ENCODE peak calls at places on chromosomes 5 and 9, in seven cellular contexts. B, A, Q, F, D, H and J are unnamed samples.

GRCh38 chr5:21817668-21818419 is 1035.3 kb downstream of the CDH12 start:
- DNase-seq in Q (peak), D (no peak), H (no peak), A (peak), B (no peak), F (no peak), J (no peak)

GRCh38 chr5:141001854-141002666 is 35.8 kb downstream of the PCDHAC2 start:
- DNase-seq in D (peak), Q (peak), F (peak), A (no peak), B (no peak), H (no peak), J (peak)

GRCh38 chr9:96612966-96613589 is 6.6 kb downstream of the CDC14B start:
- DNase-seq in F (no peak), B (no peak), Q (no peak), A (no peak), H (no peak), D (no peak), J (no peak)

GRCh38 chr5:9499498-9499876 is 46.4 kb downstream of the SEMA5A start:
- DNase-seq in Q (no peak), A (no peak), D (no peak), H (no peak), B (no peak), F (no peak), J (no peak)

GRCh38 chr9:94140791-94141790 is 56.8 kb downstream of the PTPDC1 start:
- DNase-seq in Q (no peak), H (no peak), D (no peak), A (peak), F (no peak), B (no peak), J (no peak)

GRCh38 chr5:169304175-169304574 is 3.2 kb upstream of the SLIT3 start:
- DNase-seq in F (no peak), Q (no peak), H (no peak), D (no peak), A (no peak), B (no peak), J (no peak)

GRCh38 chr9:116789097-116789496 is 102.0 kb downstream of the TRIM32 start:
- DNase-seq in H (no peak), Q (no peak), A (no peak), B (no peak), F (no peak), D (no peak), J (no peak)

GRCh38 chr9:132157347-132158116 is 4.3 kb upstream of the NTNG2 start:
- DNase-seq in D (no peak), F (no peak), Q (no peak), B (no peak), A (no peak), H (no peak), J (no peak)

GRCh38 chr9:1100945-1101344 is 50.8 kb downstream of the DMRT2 start:
- DNase-seq in F (peak), D (peak), Q (peak), H (no peak), A (peak), B (no peak), J (peak)

GRCh38 chr9:129785866-129786265 is 17.1 kb upstream of the TOR1B start:
- DNase-seq in F (no peak), D (no peak), A (peak), Q (peak), H (no peak), B (no peak), J (no peak)

GRCh38 chr5:145925353-145925752 is 11.0 kb upstream of the SH3RF2 start:
- DNase-seq in A (peak), B (no peak), D (peak), Q (peak), F (peak), H (no peak), J (no peak)

GRCh38 chr5:90099099-90099498 is 310.5 kb downstream of the CETN3 start:
- DNase-seq in B (no peak), D (no peak), H (no peak), A (peak), F (no peak), Q (no peak), J (no peak)

GRCh38 chr5:131996210-131997025 is 15.0 kb downstream of the ACSL6 start:
- DNase-seq in D (no peak), F (no peak), Q (no peak), A (no peak), H (no peak), B (no peak), J (no peak)

GRCh38 chr9:6632516-6633328 is 12.8 kb downstream of the GLDC start:
- DNase-seq in F (no peak), B (no peak), H (no peak), D (no peak), A (no peak), Q (no peak), J (peak)

GRCh38 chr5:63240063-63240755 is 661.6 kb downstream of the LRRC70 start:
- DNase-seq in B (no peak), D (no peak), A (no peak), F (no peak), H (no peak), Q (no peak), J (no peak)

GRCh38 chr5:102833146-102833545 is 78.0 kb downstream of the PAM start:
- DNase-seq in F (no peak), D (no peak), B (no peak), A (peak), Q (no peak), H (no peak), J (no peak)

GRCh38 chr5:32279786-32280185 is 33.0 kb downstream of the MTMR12 start:
- DNase-seq in D (no peak), Q (no peak), H (no peak), A (no peak), B (no peak), F (no peak), J (no peak)

GRCh38 chr5:174825587-174825986 is 101.2 kb downstream of the MSX2 start:
- DNase-seq in B (no peak), A (peak), F (peak), D (no peak), H (no peak), Q (peak), J (no peak)

GRCh38 chr9:134623408-134624066 is 18.1 kb upstream of the COL5A1 start:
- DNase-seq in D (no peak), H (no peak), F (no peak), Q (peak), B (peak), A (no peak), J (no peak)

GRCh38 chr5:13985736-13986418 is 41.4 kb upstream of the DNAH5 start:
- DNase-seq in B (no peak), F (peak), H (no peak), A (peak), D (peak), Q (peak), J (no peak)

GRCh38 chr5:54608423-54609085 is 91.0 kb downstream of the SNX18 start:
- DNase-seq in A (no peak), F (no peak), B (no peak), H (no peak), Q (peak), D (no peak), J (no peak)

GRCh38 chr5:33240552-33240951 is 200.2 kb upstream of the TARS1 start:
- DNase-seq in D (no peak), B (no peak), A (no peak), H (no peak), F (no peak), Q (no peak), J (no peak)

GRCh38 chr5:94849821-94850736 is 231.6 kb downstream of the SLF1 start:
- DNase-seq in A (peak), D (peak), B (no peak), H (peak), F (peak), Q (peak), J (no peak)

GRCh38 chr9:91847576-91847975 is 102.5 kb downstream of the ROR2 start:
- DNase-seq in F (no peak), B (no peak), Q (peak), D (no peak), A (no peak), H (no peak), J (no peak)

GRCh38 chr9:87346061-87346665 is 151.5 kb upstream of the DAPK1 start:
- DNase-seq in D (no peak), H (no peak), F (no peak), B (no peak), Q (peak), A (no peak), J (no peak)

GRCh38 chr5:41517909-41518308 is 7.5 kb upstream of the PLCXD3 start:
- DNase-seq in D (no peak), Q (peak), F (no peak), B (no peak), A (peak), H (no peak), J (no peak)

GRCh38 chr9:105357937-105358336 is 89.9 kb upstream of the FSD1L start:
- DNase-seq in H (no peak), Q (no peak), A (no peak), B (no peak), F (no peak), D (no peak), J (no peak)

GRCh38 chr5:14296533-14297331 is 153.6 kb downstream of the TRIO start:
- DNase-seq in F (no peak), D (no peak), H (no peak), A (no peak), B (no peak), Q (peak), J (no peak)

GRCh38 chr9:91436841-91437240 is 13.2 kb upstream of the NFIL3 start:
- DNase-seq in Q (no peak), H (no peak), D (no peak), B (no peak), F (no peak), A (no peak), J (no peak)

GRCh38 chr5:6877986-6878828 is 165.0 kb downstream of the TENT4A start:
- DNase-seq in Q (no peak), H (no peak), B (no peak), D (no peak), F (no peak), A (no peak), J (no peak)

GRCh38 chr5:172659570-172659908 is 18.5 kb downstream of the NEURL1B start:
- DNase-seq in H (no peak), D (no peak), Q (no peak), B (no peak), F (no peak), A (no peak), J (no peak)
- H3K4me3 ChIP-seq in H (no peak), D (no peak), Q (no peak), B (no peak), F (no peak), A (no peak), J (no peak)

DNA sequence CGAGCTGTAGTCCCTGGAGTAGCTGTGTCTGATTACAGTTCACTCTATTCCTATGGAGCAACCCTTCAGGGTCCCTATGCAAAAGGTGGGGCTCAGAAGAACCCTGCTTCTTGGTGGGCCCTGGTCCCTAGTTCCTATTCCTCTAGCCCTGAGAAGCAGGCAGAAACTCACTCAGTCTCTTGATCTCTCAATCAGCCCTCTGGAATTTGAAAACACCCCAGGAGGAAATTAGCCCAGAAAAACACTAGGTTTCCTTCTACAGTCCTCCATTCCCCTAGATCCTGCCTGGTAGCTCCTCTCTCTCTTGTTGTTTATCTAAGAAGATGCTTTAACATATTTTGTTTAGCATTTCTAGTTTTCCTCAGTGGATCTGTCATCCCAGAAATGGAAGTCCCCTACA is 7.6 kb downstream of the RGS3 start:
- DNase-seq in B (no peak), A (no peak), H (no peak), D (no peak), Q (no peak), F (no peak), J (no peak)
- H3K4me3 ChIP-seq in B (no peak), A (no peak), H (no peak), D (no peak), Q (no peak), F (no peak), J (no peak)

GRCh38 chr5:176881021-176881749 is 18.0 kb downstream of the HK3 start:
- DNase-seq in F (no peak), H (no peak), B (no peak), A (no peak), D (no peak), Q (no peak), J (no peak)
- H3K4me3 ChIP-seq in F (no peak), H (no peak), B (no peak), A (no peak), D (no peak), Q (no peak), J (no peak)

DNA sequence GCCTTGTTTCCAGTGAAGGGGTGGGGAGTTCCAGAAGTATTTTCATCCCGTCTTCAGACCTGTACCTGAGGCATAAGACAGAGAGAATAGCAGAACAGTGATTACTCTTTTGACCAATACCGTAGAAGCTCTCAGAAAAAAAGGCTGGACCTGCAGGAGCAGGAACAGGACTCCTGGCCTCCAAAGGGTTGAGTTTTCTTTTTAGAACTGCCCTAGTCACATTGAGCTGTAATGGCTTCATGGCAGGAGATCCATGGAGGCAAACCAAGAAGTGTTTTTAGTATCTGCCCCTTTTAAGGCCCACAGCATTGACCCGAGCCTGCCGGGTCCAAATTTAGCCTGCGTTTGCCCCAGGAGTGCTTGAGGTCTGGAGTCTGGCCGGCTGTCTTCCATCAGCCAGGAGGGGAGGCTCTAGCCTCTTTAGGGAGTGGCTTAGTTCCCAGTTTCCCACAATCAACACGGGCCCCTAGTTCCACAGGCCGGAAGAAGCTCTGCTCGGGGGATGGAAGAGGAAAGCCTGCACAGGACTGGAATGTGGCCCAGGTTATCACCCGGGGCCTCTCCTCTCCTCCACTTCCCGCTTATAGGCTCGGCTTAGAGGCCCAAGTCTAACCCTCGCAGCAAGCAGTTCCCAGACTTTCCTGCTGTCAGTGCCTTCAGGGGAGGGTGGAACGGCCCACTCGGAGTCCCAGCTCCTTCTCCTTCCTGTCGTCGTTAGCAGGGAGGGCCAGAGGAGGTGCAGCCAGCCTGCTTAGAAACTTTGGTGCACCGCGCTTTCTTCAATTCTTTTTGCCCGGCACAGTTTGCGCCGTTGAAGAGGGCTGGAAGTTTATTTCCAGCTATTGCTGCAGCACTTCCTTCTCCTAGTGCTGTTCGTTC is 80.7 kb downstream of the C9orf152 start:
- DNase-seq in F (peak), H (no peak), D (no peak), A (peak), B (peak), Q (no peak), J (peak)
- H3K4me3 ChIP-seq in F (no peak), H (no peak), D (no peak), A (peak), B (peak), Q (no peak), J (peak)

GRCh38 chr9:133166392-133166791 is 2.7 kb upstream of the GBGT1 start:
- DNase-seq in H (no peak), A (no peak), F (no peak), D (no peak), B (peak), Q (no peak), J (peak)

GRCh38 chr9:133162802-133163558 is 734 bp downstream of the GBGT1 start:
- DNase-seq in B (peak), D (no peak), A (no peak), H (no peak), F (no peak), Q (peak), J (peak)

GRCh38 chr9:133161542-133161950 is 2.2 kb downstream of the GBGT1 start:
- DNase-seq in D (no peak), B (peak), A (no peak), Q (no peak), H (no peak), F (no peak), J (no peak)

GRCh38 chr9:133164209-133164590 is 486 bp upstream of the GBGT1 start:
- DNase-seq in H (no peak), B (peak), A (no peak), D (no peak), F (no peak), Q (no peak), J (no peak)

GRCh38 chr9:133163559-133164208 is at the start of gene GBGT1:
- DNase-seq in A (peak), D (no peak), H (no peak), B (peak), F (no peak), Q (peak), J (peak)
- H3K4me3 ChIP-seq in A (peak), D (peak), H (peak), B (peak), F (peak), Q (peak), J (peak)

DNA sequence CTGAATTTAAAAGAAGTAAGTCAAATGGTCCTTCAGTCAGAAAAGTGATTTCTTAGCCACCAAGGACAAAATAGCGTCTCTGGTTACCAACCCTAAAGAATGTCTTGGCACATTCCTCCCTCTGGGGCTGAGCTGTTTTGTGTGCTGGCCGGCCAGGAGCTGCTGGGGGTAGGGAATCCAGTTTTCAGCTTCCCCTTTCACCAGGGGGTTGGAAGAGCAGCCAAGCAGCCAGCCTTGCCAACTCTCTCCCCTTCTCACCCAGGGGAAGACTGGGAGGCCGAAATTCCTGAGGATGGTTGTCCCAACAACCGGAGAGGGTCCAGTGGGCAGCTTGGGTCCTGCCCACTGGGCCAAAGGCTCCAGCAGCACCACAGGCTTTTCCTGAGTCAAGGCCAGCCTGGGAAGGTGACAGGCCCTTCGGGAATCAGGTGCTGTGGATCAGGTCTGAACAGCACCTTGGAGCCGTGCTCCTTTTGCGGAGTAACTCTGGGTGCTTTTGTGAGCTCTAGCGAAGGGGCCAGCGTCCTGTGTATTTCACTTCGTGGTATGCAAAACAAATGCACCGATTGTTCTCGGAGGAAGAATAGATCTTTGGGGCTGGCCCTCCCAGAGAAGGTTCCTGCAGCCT is 4.2 kb downstream of the WWC1 start:
- DNase-seq in D (peak), Q (peak), A (peak), H (no peak), B (no peak), F (peak), J (no peak)
- H3K4me3 ChIP-seq in D (peak), Q (no peak), A (no peak), H (no peak), B (no peak), F (peak), J (no peak)

DNA sequence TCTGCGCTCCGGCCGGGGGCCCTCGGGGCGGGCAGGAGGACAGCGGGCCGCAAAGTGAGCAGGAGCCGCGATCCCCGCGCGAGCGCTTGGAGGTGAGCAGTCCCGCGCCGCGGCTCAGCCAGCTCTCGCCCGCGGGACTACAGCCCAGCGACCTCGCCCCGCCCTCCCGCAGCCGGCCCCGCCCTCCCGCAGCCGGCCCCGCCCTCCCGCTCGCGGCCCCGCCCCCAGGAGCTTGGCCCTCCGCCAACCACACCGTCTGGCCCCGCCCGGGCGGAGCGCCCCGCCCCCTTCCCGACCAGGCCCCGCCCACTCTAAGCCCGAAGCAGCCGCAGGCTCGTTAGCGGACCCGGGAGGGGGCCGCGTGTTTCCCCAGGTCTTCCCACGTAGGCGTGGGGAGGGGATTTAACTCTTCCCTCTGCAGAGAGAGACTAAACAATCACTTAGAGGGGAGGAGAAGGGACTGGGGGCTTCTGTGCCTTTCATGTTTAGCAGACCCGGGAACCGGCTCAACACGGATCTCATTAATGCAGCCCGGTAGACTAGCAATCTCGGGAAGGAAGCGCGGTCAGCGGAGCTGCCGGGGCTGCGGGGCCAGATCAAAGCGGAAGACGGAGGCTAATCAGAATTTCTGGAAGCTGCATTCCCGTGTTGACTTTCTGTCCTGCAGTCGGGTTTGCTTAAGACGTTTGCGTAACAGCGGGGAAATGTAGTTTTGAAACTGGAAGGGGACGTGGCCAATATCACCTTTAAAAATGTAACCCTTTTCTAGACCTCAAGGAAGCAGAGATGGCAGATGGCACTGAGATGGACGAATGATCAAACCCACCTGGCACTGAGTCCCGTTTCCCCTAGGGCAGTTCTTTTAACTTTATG is at the start of gene MYO10:
- DNase-seq in H (no peak), B (peak), D (peak), Q (peak), F (peak), A (peak), J (peak)
- H3K4me3 ChIP-seq in H (peak), B (peak), D (peak), Q (peak), F (peak), A (peak), J (peak)

GRCh38 chr9:136525841-136526499 is 19.9 kb downstream of the NOTCH1 start:
- DNase-seq in H (no peak), D (peak), B (peak), Q (no peak), F (no peak), A (no peak), J (peak)
- H3K4me3 ChIP-seq in H (no peak), D (no peak), B (no peak), Q (no peak), F (no peak), A (no peak), J (no peak)